ENCODE peak calls at places on chromosomes 13 and 19, in ten cellular contexts. One of them, this sample, is unnamed.

GRCh38 chr19:5150331-5150901 is 181.5 kb downstream of the KDM4B start:
- DNase-seq in fibroblast of gingiva: no peak
- DNase-seq in activated CD8-positive, alpha-beta T cell treated with anti-CD3 and anti-CD28 coated beads for 36 hours: no peak
- DNase-seq in WTC11: no peak
- DNase-seq in stimulated activated CD8-positive, alpha-beta memory T cell treated with anti-CD3 and anti-CD28 coated beads, Interleukin-2, amount 100 ng/mL, for 1 hour: no peak
- DNase-seq in AG10803: no peak
- DNase-seq in B cell: no peak
- DNase-seq in GM10248: no peak
- DNase-seq in AG09309: no peak
- DNase-seq in lung: no peak
- DNase-seq in this sample: no peak

GRCh38 chr19:40424637-40425449 is 949 bp downstream of the SERTAD1 start:
- DNase-seq in fibroblast of gingiva: no peak
- DNase-seq in B cell: no peak
- DNase-seq in WTC11: no peak
- DNase-seq in AG10803: peak; percentile 18
- DNase-seq in stimulated activated CD8-positive, alpha-beta memory T cell treated with anti-CD3 and anti-CD28 coated beads, Interleukin-2, amount 100 ng/mL, for 1 hour: no peak
- DNase-seq in AG09309: no peak
- DNase-seq in GM10248: no peak
- DNase-seq in activated CD8-positive, alpha-beta T cell treated with anti-CD3 and anti-CD28 coated beads for 36 hours: no peak
- DNase-seq in lung: no peak
- DNase-seq in this sample: no peak

GRCh38 chr13:42038661-42039456 is 9.6 kb upstream of the DGKH start:
- DNase-seq in lung: no peak
- DNase-seq in AG09309: no peak
- DNase-seq in WTC11: no peak
- DNase-seq in activated CD8-positive, alpha-beta T cell treated with anti-CD3 and anti-CD28 coated beads for 36 hours: no peak
- DNase-seq in fibroblast of gingiva: no peak
- DNase-seq in B cell: no peak
- DNase-seq in stimulated activated CD8-positive, alpha-beta memory T cell treated with anti-CD3 and anti-CD28 coated beads, Interleukin-2, amount 100 ng/mL, for 1 hour: no peak
- DNase-seq in AG10803: peak; percentile 45
- DNase-seq in GM10248: no peak
- DNase-seq in this sample: no peak

GRCh38 chr13:51955281-51955771 is 55.9 kb downstream of the ATP7B start:
- DNase-seq in lung: no peak
- DNase-seq in WTC11: no peak
- DNase-seq in activated CD8-positive, alpha-beta T cell treated with anti-CD3 and anti-CD28 coated beads for 36 hours: no peak
- DNase-seq in GM10248: no peak
- DNase-seq in AG10803: no peak
- DNase-seq in fibroblast of gingiva: no peak
- DNase-seq in B cell: peak; percentile 26
- DNase-seq in stimulated activated CD8-positive, alpha-beta memory T cell treated with anti-CD3 and anti-CD28 coated beads, Interleukin-2, amount 100 ng/mL, for 1 hour: no peak
- DNase-seq in AG09309: no peak
- DNase-seq in this sample: no peak

GRCh38 chr13:98766120-98766519 is 13.6 kb upstream of the SLC15A1 start:
- DNase-seq in GM10248: no peak
- DNase-seq in activated CD8-positive, alpha-beta T cell treated with anti-CD3 and anti-CD28 coated beads for 36 hours: no peak
- DNase-seq in AG10803: no peak
- DNase-seq in B cell: no peak
- DNase-seq in fibroblast of gingiva: no peak
- DNase-seq in AG09309: no peak
- DNase-seq in stimulated activated CD8-positive, alpha-beta memory T cell treated with anti-CD3 and anti-CD28 coated beads, Interleukin-2, amount 100 ng/mL, for 1 hour: no peak
- DNase-seq in WTC11: no peak
- DNase-seq in lung: no peak
- DNase-seq in this sample: no peak

GRCh38 chr13:113431171-113431570 is 22.1 kb downstream of the ADPRHL1 start:
- DNase-seq in B cell: no peak
- DNase-seq in stimulated activated CD8-positive, alpha-beta memory T cell treated with anti-CD3 and anti-CD28 coated beads, Interleukin-2, amount 100 ng/mL, for 1 hour: no peak
- DNase-seq in fibroblast of gingiva: no peak
- DNase-seq in GM10248: no peak
- DNase-seq in AG09309: no peak
- DNase-seq in activated CD8-positive, alpha-beta T cell treated with anti-CD3 and anti-CD28 coated beads for 36 hours: no peak
- DNase-seq in lung: no peak
- DNase-seq in WTC11: no peak
- DNase-seq in AG10803: no peak
- DNase-seq in this sample: no peak

GRCh38 chr13:41289463-41289881 is 21.6 kb upstream of the NAA16 start:
- DNase-seq in stimulated activated CD8-positive, alpha-beta memory T cell treated with anti-CD3 and anti-CD28 coated beads, Interleukin-2, amount 100 ng/mL, for 1 hour: no peak
- DNase-seq in fibroblast of gingiva: no peak
- DNase-seq in activated CD8-positive, alpha-beta T cell treated with anti-CD3 and anti-CD28 coated beads for 36 hours: no peak
- DNase-seq in B cell: no peak
- DNase-seq in AG09309: no peak
- DNase-seq in WTC11: no peak
- DNase-seq in lung: no peak
- DNase-seq in GM10248: no peak
- DNase-seq in AG10803: peak; percentile 5
- DNase-seq in this sample: no peak

GRCh38 chr13:82480415-82480814 is 1401.9 kb downstream of the SLITRK1 start:
- DNase-seq in AG10803: no peak
- DNase-seq in activated CD8-positive, alpha-beta T cell treated with anti-CD3 and anti-CD28 coated beads for 36 hours: no peak
- DNase-seq in GM10248: no peak
- DNase-seq in fibroblast of gingiva: no peak
- DNase-seq in AG09309: no peak
- DNase-seq in stimulated activated CD8-positive, alpha-beta memory T cell treated with anti-CD3 and anti-CD28 coated beads, Interleukin-2, amount 100 ng/mL, for 1 hour: no peak
- DNase-seq in WTC11: no peak
- DNase-seq in B cell: no peak
- DNase-seq in lung: no peak
- DNase-seq in this sample: no peak

GRCh38 chr19:50435221-50435620 is 2.5 kb downstream of the MYBPC2 start:
- DNase-seq in stimulated activated CD8-positive, alpha-beta memory T cell treated with anti-CD3 and anti-CD28 coated beads, Interleukin-2, amount 100 ng/mL, for 1 hour: no peak
- DNase-seq in GM10248: no peak
- DNase-seq in activated CD8-positive, alpha-beta T cell treated with anti-CD3 and anti-CD28 coated beads for 36 hours: no peak
- DNase-seq in B cell: no peak
- DNase-seq in AG10803: no peak
- DNase-seq in fibroblast of gingiva: no peak
- DNase-seq in WTC11: no peak
- DNase-seq in lung: no peak
- DNase-seq in AG09309: no peak
- DNase-seq in this sample: no peak

GRCh38 chr13:40974460-40975407 is 44.4 kb downstream of the ELF1 start:
- DNase-seq in WTC11: no peak
- DNase-seq in stimulated activated CD8-positive, alpha-beta memory T cell treated with anti-CD3 and anti-CD28 coated beads, Interleukin-2, amount 100 ng/mL, for 1 hour: no peak
- DNase-seq in AG09309: peak; percentile 20
- DNase-seq in fibroblast of gingiva: peak; percentile 45
- DNase-seq in activated CD8-positive, alpha-beta T cell treated with anti-CD3 and anti-CD28 coated beads for 36 hours: peak; percentile 53
- DNase-seq in lung: no peak
- DNase-seq in AG10803: peak; percentile 42
- DNase-seq in B cell: no peak
- DNase-seq in GM10248: no peak
- DNase-seq in this sample: peak; percentile 23

GRCh38 chr13:71242191-71242590 is 624.8 kb downstream of the DACH1 start:
- DNase-seq in GM10248: no peak
- DNase-seq in AG10803: no peak
- DNase-seq in WTC11: no peak
- DNase-seq in fibroblast of gingiva: peak; percentile 2
- DNase-seq in stimulated activated CD8-positive, alpha-beta memory T cell treated with anti-CD3 and anti-CD28 coated beads, Interleukin-2, amount 100 ng/mL, for 1 hour: no peak
- DNase-seq in AG09309: no peak
- DNase-seq in activated CD8-positive, alpha-beta T cell treated with anti-CD3 and anti-CD28 coated beads for 36 hours: no peak
- DNase-seq in B cell: no peak
- DNase-seq in lung: no peak
- DNase-seq in this sample: no peak

GRCh38 chr19:40466219-40467006 is at the start of gene SPTBN4:
- DNase-seq in WTC11: no peak
- DNase-seq in B cell: peak; percentile 70
- DNase-seq in GM10248: peak; percentile 42
- DNase-seq in AG10803: no peak
- DNase-seq in AG09309: no peak
- DNase-seq in stimulated activated CD8-positive, alpha-beta memory T cell treated with anti-CD3 and anti-CD28 coated beads, Interleukin-2, amount 100 ng/mL, for 1 hour: peak; percentile 47
- DNase-seq in lung: peak; percentile 36
- DNase-seq in activated CD8-positive, alpha-beta T cell treated with anti-CD3 and anti-CD28 coated beads for 36 hours: peak; percentile 92
- DNase-seq in fibroblast of gingiva: no peak
- DNase-seq in this sample: no peak

GRCh38 chr19:42461700-42462324 is 19.1 kb upstream of the CXCL17 start:
- DNase-seq in GM10248: no peak
- DNase-seq in AG10803: no peak
- DNase-seq in activated CD8-positive, alpha-beta T cell treated with anti-CD3 and anti-CD28 coated beads for 36 hours: no peak
- DNase-seq in fibroblast of gingiva: no peak
- DNase-seq in WTC11: no peak
- DNase-seq in stimulated activated CD8-positive, alpha-beta memory T cell treated with anti-CD3 and anti-CD28 coated beads, Interleukin-2, amount 100 ng/mL, for 1 hour: no peak
- DNase-seq in B cell: no peak
- DNase-seq in AG09309: no peak
- DNase-seq in lung: no peak
- DNase-seq in this sample: no peak

GRCh38 chr13:33676045-33676699 is 141.8 kb upstream of the RFC3 start:
- DNase-seq in AG09309: no peak
- DNase-seq in lung: no peak
- DNase-seq in WTC11: no peak
- DNase-seq in activated CD8-positive, alpha-beta T cell treated with anti-CD3 and anti-CD28 coated beads for 36 hours: no peak
- DNase-seq in GM10248: no peak
- DNase-seq in AG10803: peak; percentile 3
- DNase-seq in fibroblast of gingiva: no peak
- DNase-seq in B cell: no peak
- DNase-seq in stimulated activated CD8-positive, alpha-beta memory T cell treated with anti-CD3 and anti-CD28 coated beads, Interleukin-2, amount 100 ng/mL, for 1 hour: no peak
- DNase-seq in this sample: no peak

GRCh38 chr19:38663957-38664502 is 16.6 kb downstream of the ACTN4 start:
- DNase-seq in lung: no peak
- DNase-seq in stimulated activated CD8-positive, alpha-beta memory T cell treated with anti-CD3 and anti-CD28 coated beads, Interleukin-2, amount 100 ng/mL, for 1 hour: no peak
- DNase-seq in AG09309: no peak
- DNase-seq in fibroblast of gingiva: no peak
- DNase-seq in WTC11: no peak
- DNase-seq in activated CD8-positive, alpha-beta T cell treated with anti-CD3 and anti-CD28 coated beads for 36 hours: peak; percentile 19
- DNase-seq in GM10248: peak; percentile 24
- DNase-seq in B cell: no peak
- DNase-seq in AG10803: no peak
- DNase-seq in this sample: no peak

GRCh38 chr19:29741776-29742175 is 26.7 kb upstream of the C19orf12 start:
- DNase-seq in WTC11: no peak
- DNase-seq in lung: no peak
- DNase-seq in GM10248: no peak
- DNase-seq in activated CD8-positive, alpha-beta T cell treated with anti-CD3 and anti-CD28 coated beads for 36 hours: no peak
- DNase-seq in stimulated activated CD8-positive, alpha-beta memory T cell treated with anti-CD3 and anti-CD28 coated beads, Interleukin-2, amount 100 ng/mL, for 1 hour: no peak
- DNase-seq in AG10803: no peak
- DNase-seq in fibroblast of gingiva: no peak
- DNase-seq in AG09309: no peak
- DNase-seq in B cell: no peak
- DNase-seq in this sample: no peak

GRCh38 chr19:33424181-33424580 is 50.7 kb downstream of the CEBPG start:
- DNase-seq in AG09309: no peak
- DNase-seq in GM10248: no peak
- DNase-seq in activated CD8-positive, alpha-beta T cell treated with anti-CD3 and anti-CD28 coated beads for 36 hours: no peak
- DNase-seq in fibroblast of gingiva: no peak
- DNase-seq in AG10803: no peak
- DNase-seq in B cell: no peak
- DNase-seq in WTC11: no peak
- DNase-seq in stimulated activated CD8-positive, alpha-beta memory T cell treated with anti-CD3 and anti-CD28 coated beads, Interleukin-2, amount 100 ng/mL, for 1 hour: no peak
- DNase-seq in lung: no peak
- DNase-seq in this sample: no peak